ENCODE peak calls at places on chromosomes 6 and 20, in seven cellular contexts. One of them, this sample, is unnamed.

GRCh38 chr6:82775361-82775760 is 290.3 kb downstream of the UBE3D start:
- DNase-seq in AG04450: no peak
- DNase-seq in tibial nerve: no peak
- DNase-seq in bronchial epithelial cell: no peak
- DNase-seq in colonic mucosa: no peak
- DNase-seq in OCI-LY7: no peak
- DNase-seq in body of pancreas: no peak
- DNase-seq in this sample: no peak

GRCh38 chr20:62518911-62519310 is 43.1 kb upstream of the GATA5 start:
- DNase-seq in AG04450: no peak
- DNase-seq in tibial nerve: no peak
- DNase-seq in bronchial epithelial cell: no peak
- DNase-seq in colonic mucosa: no peak
- DNase-seq in OCI-LY7: no peak
- DNase-seq in body of pancreas: no peak
- DNase-seq in this sample: no peak

GRCh38 chr6:158311193-158311592 is 1.1 kb upstream of the TULP4 start:
- DNase-seq in AG04450: no peak
- DNase-seq in tibial nerve: no peak
- DNase-seq in bronchial epithelial cell: no peak
- DNase-seq in colonic mucosa: no peak
- DNase-seq in OCI-LY7: no peak
- DNase-seq in body of pancreas: no peak
- DNase-seq in this sample: no peak

GRCh38 chr6:48117246-48117645 is 6.2 kb upstream of the PTCHD4 start:
- DNase-seq in AG04450: no peak
- DNase-seq in tibial nerve: no peak
- DNase-seq in bronchial epithelial cell: no peak
- DNase-seq in colonic mucosa: no peak
- DNase-seq in OCI-LY7: no peak
- DNase-seq in body of pancreas: no peak
- DNase-seq in this sample: no peak

GRCh38 chr6:35733633-35734032 is 3.2 kb upstream of the ARMC12 start:
- DNase-seq in AG04450: no peak
- DNase-seq in tibial nerve: no peak
- DNase-seq in bronchial epithelial cell: no peak
- DNase-seq in colonic mucosa: no peak
- DNase-seq in OCI-LY7: no peak
- DNase-seq in body of pancreas: peak
- DNase-seq in this sample: no peak

GRCh38 chr20:32580970-32581838 is 3.9 kb downstream of the NOL4L start:
- DNase-seq in AG04450: no peak
- DNase-seq in tibial nerve: no peak
- DNase-seq in bronchial epithelial cell: no peak
- DNase-seq in colonic mucosa: no peak
- DNase-seq in OCI-LY7: peak
- DNase-seq in body of pancreas: no peak
- DNase-seq in this sample: peak

GRCh38 chr6:39217177-39217864 is 12.0 kb downstream of the KCNK5 start:
- DNase-seq in AG04450: no peak
- DNase-seq in tibial nerve: no peak
- DNase-seq in bronchial epithelial cell: no peak
- DNase-seq in colonic mucosa: peak
- DNase-seq in OCI-LY7: no peak
- DNase-seq in body of pancreas: peak
- DNase-seq in this sample: peak

GRCh38 chr6:99606670-99607415 is at the start of gene PRDM13:
- DNase-seq in AG04450: no peak
- DNase-seq in tibial nerve: no peak
- DNase-seq in bronchial epithelial cell: no peak
- DNase-seq in colonic mucosa: no peak
- DNase-seq in OCI-LY7: no peak
- DNase-seq in body of pancreas: no peak
- DNase-seq in this sample: peak

GRCh38 chr20:62808211-62808865 is 3.7 kb downstream of the OGFR start:
- DNase-seq in AG04450: no peak
- DNase-seq in tibial nerve: peak
- DNase-seq in bronchial epithelial cell: peak
- DNase-seq in colonic mucosa: peak
- DNase-seq in OCI-LY7: peak
- DNase-seq in body of pancreas: peak
- DNase-seq in this sample: peak

GRCh38 chr6:35469711-35470662 is 1.8 kb downstream of the RPL10A start:
- DNase-seq in AG04450: no peak
- DNase-seq in tibial nerve: no peak
- DNase-seq in bronchial epithelial cell: peak
- DNase-seq in colonic mucosa: peak
- DNase-seq in OCI-LY7: no peak
- DNase-seq in body of pancreas: peak
- DNase-seq in this sample: peak

GRCh38 chr20:1536893-1537730 is 20.4 kb downstream of the SIRPD start:
- DNase-seq in AG04450: no peak
- DNase-seq in tibial nerve: no peak
- DNase-seq in bronchial epithelial cell: no peak
- DNase-seq in colonic mucosa: no peak
- DNase-seq in OCI-LY7: no peak
- DNase-seq in body of pancreas: no peak
- DNase-seq in this sample: no peak

GRCh38 chr6:35089935-35090505 is 51.1 kb downstream of the TCP11 start:
- DNase-seq in AG04450: peak
- DNase-seq in tibial nerve: no peak
- DNase-seq in bronchial epithelial cell: no peak
- DNase-seq in colonic mucosa: peak
- DNase-seq in OCI-LY7: no peak
- DNase-seq in body of pancreas: no peak
- DNase-seq in this sample: no peak

GRCh38 chr20:1415667-1416468 is 23.0 kb upstream of the FKBP1A start:
- DNase-seq in AG04450: peak
- DNase-seq in tibial nerve: no peak
- DNase-seq in bronchial epithelial cell: peak
- DNase-seq in colonic mucosa: no peak
- DNase-seq in OCI-LY7: no peak
- DNase-seq in body of pancreas: no peak
- DNase-seq in this sample: peak

GRCh38 chr20:46070215-46070910 is 19.4 kb downstream of the NCOA5 start:
- DNase-seq in AG04450: peak
- DNase-seq in tibial nerve: no peak
- DNase-seq in bronchial epithelial cell: no peak
- DNase-seq in colonic mucosa: no peak
- DNase-seq in OCI-LY7: no peak
- DNase-seq in body of pancreas: no peak
- DNase-seq in this sample: peak

GRCh38 chr6:156791261-156791850 is 14.2 kb downstream of the ARID1B start:
- DNase-seq in AG04450: no peak
- DNase-seq in tibial nerve: no peak
- DNase-seq in bronchial epithelial cell: peak
- DNase-seq in colonic mucosa: no peak
- DNase-seq in OCI-LY7: peak
- DNase-seq in body of pancreas: peak
- DNase-seq in this sample: peak

GRCh38 chr6:126232671-126233070 is 107.2 kb upstream of the CENPW start:
- DNase-seq in AG04450: no peak
- DNase-seq in tibial nerve: no peak
- DNase-seq in bronchial epithelial cell: no peak
- DNase-seq in colonic mucosa: no peak
- DNase-seq in OCI-LY7: no peak
- DNase-seq in body of pancreas: no peak
- DNase-seq in this sample: no peak

GRCh38 chr20:1830240-1830639 is 65.0 kb upstream of the SIRPA start:
- DNase-seq in AG04450: peak
- DNase-seq in tibial nerve: no peak
- DNase-seq in bronchial epithelial cell: peak
- DNase-seq in colonic mucosa: no peak
- DNase-seq in OCI-LY7: no peak
- DNase-seq in body of pancreas: peak
- DNase-seq in this sample: peak

GRCh38 chr6:16167219-16167618 is 38.3 kb downstream of the MYLIP start:
- DNase-seq in AG04450: no peak
- DNase-seq in tibial nerve: no peak
- DNase-seq in bronchial epithelial cell: no peak
- DNase-seq in colonic mucosa: no peak
- DNase-seq in OCI-LY7: no peak
- DNase-seq in body of pancreas: no peak
- DNase-seq in this sample: no peak

GRCh38 chr20:51062065-51062464 is 39.2 kb upstream of the KCNG1 start:
- DNase-seq in AG04450: no peak
- DNase-seq in tibial nerve: no peak
- DNase-seq in bronchial epithelial cell: no peak
- DNase-seq in colonic mucosa: no peak
- DNase-seq in OCI-LY7: no peak
- DNase-seq in body of pancreas: no peak
- DNase-seq in this sample: peak

GRCh38 chr6:111549744-111550143 is 55.9 kb downstream of the TRAF3IP2 start:
- DNase-seq in AG04450: no peak
- DNase-seq in tibial nerve: no peak
- DNase-seq in bronchial epithelial cell: no peak
- DNase-seq in colonic mucosa: no peak
- DNase-seq in OCI-LY7: no peak
- DNase-seq in body of pancreas: no peak
- DNase-seq in this sample: no peak

GRCh38 chr20:51678041-51678697 is 90.0 kb downstream of the ATP9A start:
- DNase-seq in AG04450: no peak
- DNase-seq in tibial nerve: no peak
- DNase-seq in bronchial epithelial cell: no peak
- DNase-seq in colonic mucosa: no peak
- DNase-seq in OCI-LY7: no peak
- DNase-seq in body of pancreas: peak
- DNase-seq in this sample: no peak

GRCh38 chr6:63919556-63920110 is 284.0 kb downstream of the PHF3 start:
- DNase-seq in AG04450: no peak
- DNase-seq in tibial nerve: no peak
- DNase-seq in bronchial epithelial cell: no peak
- DNase-seq in colonic mucosa: no peak
- DNase-seq in OCI-LY7: no peak
- DNase-seq in body of pancreas: no peak
- DNase-seq in this sample: no peak

DNA sequence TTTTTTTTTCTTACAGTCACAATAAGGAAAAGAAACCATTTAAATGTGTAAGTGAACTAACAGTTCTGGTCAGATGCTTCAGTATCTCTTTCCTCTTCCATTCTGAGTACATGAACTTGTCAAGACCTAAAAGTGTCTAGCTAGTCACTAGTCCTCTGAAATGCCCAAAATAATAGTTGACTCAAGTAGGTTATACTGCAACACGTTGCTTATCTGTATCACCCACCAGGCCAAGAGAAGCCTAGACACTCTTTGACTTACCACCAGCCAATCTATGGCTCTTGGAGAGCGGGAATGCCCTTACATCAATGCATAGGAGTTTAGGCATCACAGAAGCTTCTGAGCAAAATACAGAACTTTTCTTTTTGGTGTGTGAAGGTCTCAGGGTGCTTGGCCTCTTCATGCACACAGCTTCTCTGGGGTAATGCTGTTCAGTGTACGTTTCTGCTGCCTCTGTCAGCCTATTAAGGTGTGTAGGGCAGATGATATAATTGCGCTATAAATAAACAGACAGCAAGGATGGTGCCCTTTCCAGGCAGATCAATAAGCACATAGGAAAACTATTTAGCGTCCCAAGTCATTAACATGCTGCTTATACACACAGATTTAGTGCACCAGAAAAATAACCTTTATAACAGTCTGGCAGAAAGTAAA is 7.8 kb upstream of the GFOD1 start:
- DNase-seq in AG04450: no peak
- DNase-seq in tibial nerve: no peak
- DNase-seq in bronchial epithelial cell: no peak
- DNase-seq in colonic mucosa: no peak
- DNase-seq in OCI-LY7: no peak
- DNase-seq in body of pancreas: no peak
- DNase-seq in this sample: no peak
- TF ChIP-seq CTCF in AG04450: no peak
- TF ChIP-seq CTCF in tibial nerve: no peak
- TF ChIP-seq CTCF in bronchial epithelial cell: no peak
- TF ChIP-seq CTCF in colonic mucosa: no peak
- TF ChIP-seq CTCF in OCI-LY7: no peak
- TF ChIP-seq CTCF in body of pancreas: no peak
- TF ChIP-seq CTCF in this sample: no peak

GRCh38 chr6:137339929-137340559 is 120.9 kb upstream of the IFNGR1 start:
- DNase-seq in AG04450: no peak
- DNase-seq in tibial nerve: no peak
- DNase-seq in bronchial epithelial cell: peak
- DNase-seq in colonic mucosa: no peak
- DNase-seq in OCI-LY7: no peak
- DNase-seq in body of pancreas: no peak
- DNase-seq in this sample: no peak

GRCh38 chr6:137342607-137343186 is 123.5 kb upstream of the IFNGR1 start:
- DNase-seq in AG04450: no peak
- DNase-seq in tibial nerve: no peak
- DNase-seq in bronchial epithelial cell: no peak
- DNase-seq in colonic mucosa: no peak
- DNase-seq in OCI-LY7: no peak
- DNase-seq in body of pancreas: no peak
- DNase-seq in this sample: no peak

GRCh38 chr6:137341721-137342195 is 122.6 kb upstream of the IFNGR1 start:
- DNase-seq in AG04450: no peak
- DNase-seq in tibial nerve: no peak
- DNase-seq in bronchial epithelial cell: no peak
- DNase-seq in colonic mucosa: peak
- DNase-seq in OCI-LY7: peak
- DNase-seq in body of pancreas: peak
- DNase-seq in this sample: peak
- TF ChIP-seq CTCF in AG04450: peak
- TF ChIP-seq CTCF in tibial nerve: no peak
- TF ChIP-seq CTCF in bronchial epithelial cell: peak
- TF ChIP-seq CTCF in colonic mucosa: peak
- TF ChIP-seq CTCF in OCI-LY7: peak
- TF ChIP-seq CTCF in body of pancreas: no peak
- TF ChIP-seq CTCF in this sample: peak

GRCh38 chr6:107179004-107179403 is 63.7 kb upstream of the BEND3 start:
- DNase-seq in AG04450: no peak
- DNase-seq in tibial nerve: no peak
- DNase-seq in bronchial epithelial cell: peak
- DNase-seq in colonic mucosa: no peak
- DNase-seq in OCI-LY7: peak
- DNase-seq in body of pancreas: no peak
- DNase-seq in this sample: no peak
- TF ChIP-seq CTCF in AG04450: peak
- TF ChIP-seq CTCF in tibial nerve: no peak
- TF ChIP-seq CTCF in bronchial epithelial cell: peak
- TF ChIP-seq CTCF in colonic mucosa: no peak
- TF ChIP-seq CTCF in OCI-LY7: peak
- TF ChIP-seq CTCF in body of pancreas: no peak
- TF ChIP-seq CTCF in this sample: peak

GRCh38 chr6:162907876-162908481 is 180.2 kb downstream of the PACRG start:
- DNase-seq in AG04450: no peak
- DNase-seq in tibial nerve: no peak
- DNase-seq in bronchial epithelial cell: peak
- DNase-seq in colonic mucosa: no peak
- DNase-seq in OCI-LY7: peak
- DNase-seq in body of pancreas: no peak
- DNase-seq in this sample: no peak
- TF ChIP-seq CTCF in AG04450: peak
- TF ChIP-seq CTCF in tibial nerve: no peak
- TF ChIP-seq CTCF in bronchial epithelial cell: peak
- TF ChIP-seq CTCF in colonic mucosa: peak
- TF ChIP-seq CTCF in OCI-LY7: peak
- TF ChIP-seq CTCF in body of pancreas: no peak
- TF ChIP-seq CTCF in this sample: peak